ENCODE peak calls at places on chromosomes 13 and 19, in six cellular contexts. H is body of pancreas, Q is IMR-90, F is OCI-LY7, C is astrocyte, U is heart left ventricle. D is an unnamed sample. For H3K4me1, the result is how much of the 10 kb centered on the place peaks cover.

GRCh38 chr13:77555246-77555645 is 19.7 kb downstream of the SCEL start:
- DNase-seq in H (no peak), Q (no peak), F (no peak), C (no peak), U (no peak), D (no peak)

GRCh38 chr19:41997851-41998229 is 3.8 kb upstream of the ATP1A3 start:
- DNase-seq in H (no peak), Q (no peak), F (peak), C (no peak), U (no peak), D (no peak)

GRCh38 chr19:29800086-29800825 is 11.5 kb upstream of the CCNE1 start:
- DNase-seq in H (no peak), Q (no peak), F (no peak), C (no peak), U (no peak), D (no peak)

GRCh38 chr13:50060718-50061117 is 45.5 kb downstream of the KCNRG start:
- DNase-seq in H (no peak), Q (no peak), F (no peak), C (no peak), U (no peak), D (no peak)

GRCh38 chr19:42202290-42202867 is 15.1 kb downstream of the DEDD2 start:
- DNase-seq in H (no peak), Q (no peak), F (no peak), C (no peak), U (no peak), D (no peak)

GRCh38 chr19:47404334-47405196 is 14.8 kb downstream of the MEIS3 start:
- DNase-seq in H (no peak), Q (no peak), F (no peak), C (no peak), U (no peak), D (no peak)

GRCh38 chr13:26759156-26759906 is 1.3 kb downstream of the GPR12 start:
- DNase-seq in H (no peak), Q (no peak), F (no peak), C (no peak), U (no peak), D (no peak)

GRCh38 chr13:40230833-40231266 is 435.6 kb downstream of the FOXO1 start:
- DNase-seq in H (no peak), Q (no peak), F (no peak), C (peak), U (no peak), D (no peak)

DNA sequence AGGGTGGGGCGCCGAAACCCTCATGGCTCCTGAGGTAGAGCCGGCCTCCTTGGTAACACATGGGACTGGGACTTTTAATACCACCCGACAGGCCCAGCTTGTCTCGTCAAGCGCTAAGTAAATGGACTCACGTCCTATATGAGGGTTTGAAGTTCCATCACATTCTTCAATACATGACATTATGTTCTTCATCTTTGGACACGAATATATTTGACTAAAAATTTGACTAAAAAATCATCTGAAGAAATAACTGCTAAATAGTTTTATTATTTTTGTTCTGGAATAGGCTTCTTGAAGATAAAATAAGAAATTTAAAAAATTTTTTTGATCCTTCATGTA is 335 bp upstream of the ZNF607 start:
- DNase-seq in H (no peak), Q (no peak), F (no peak), C (no peak), U (no peak), D (no peak)
- H3K27ac ChIP-seq in H (peak), Q (no peak), F (no peak), C (no peak), U (no peak), D (no peak)

GRCh38 chr19:3104708-3104983 is 10.5 kb downstream of the GNA11 start:
- DNase-seq in H (no peak), Q (no peak), F (no peak), C (no peak), U (no peak), D (no peak)
- H3K4me1 ChIP-seq in H (under half), Q (under half), F (under half), C (under half), U (half or more), D (under half)

GRCh38 chr13:109516196-109516595 is 270.2 kb downstream of the IRS2 start:
- DNase-seq in H (no peak), Q (no peak), F (no peak), C (peak), U (no peak), D (no peak)

GRCh38 chr13:109517516-109517915 is 268.9 kb downstream of the IRS2 start:
- DNase-seq in H (no peak), Q (no peak), F (no peak), C (peak), U (no peak), D (no peak)

DNA sequence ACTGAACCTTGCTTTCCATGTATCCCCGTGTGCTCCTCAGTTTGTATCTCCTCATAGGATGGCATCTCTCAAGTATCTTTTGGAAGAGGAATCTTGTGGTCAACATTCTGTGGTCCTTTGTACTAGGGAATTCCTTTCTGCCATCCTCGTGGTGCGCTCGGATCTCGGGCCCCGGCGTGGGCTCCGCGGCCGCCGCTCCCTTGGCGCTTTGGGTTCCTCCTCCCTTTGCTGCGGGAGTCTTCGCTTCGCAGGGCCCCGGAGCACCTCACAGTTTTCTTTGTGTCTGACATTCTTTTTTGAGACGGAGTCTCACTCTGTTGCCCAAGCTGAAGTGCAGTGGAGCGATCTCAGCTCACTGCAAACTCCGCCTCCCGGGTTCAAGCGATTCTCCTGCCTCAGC is 264.7 kb downstream of the IRS2 start:
- DNase-seq in H (no peak), Q (no peak), F (no peak), C (no peak), U (no peak), D (no peak)
- H3K27ac ChIP-seq in H (no peak), Q (no peak), F (no peak), C (no peak), U (no peak), D (no peak)

DNA sequence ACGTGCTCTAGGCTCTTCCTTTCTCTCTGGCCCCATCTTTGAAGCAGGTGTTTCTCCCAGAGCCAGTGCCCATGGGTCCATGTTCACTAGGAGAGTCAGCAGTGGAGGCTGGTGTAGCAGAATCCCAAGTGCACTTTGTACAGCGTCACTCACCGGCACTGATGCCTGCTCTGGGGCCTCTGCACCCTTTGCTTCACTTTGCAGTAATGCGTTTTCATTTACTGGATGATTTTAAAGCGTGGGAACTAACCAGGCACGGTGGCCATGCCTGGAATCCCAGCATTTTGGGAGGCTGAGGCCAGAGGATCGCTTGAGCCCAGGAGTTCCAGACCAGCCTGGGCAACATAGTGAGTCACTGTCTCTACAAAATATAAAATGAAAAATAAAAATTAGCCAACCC is 30.7 kb downstream of the SLC25A42 start:
- DNase-seq in H (no peak), Q (no peak), F (no peak), C (no peak), U (no peak), D (no peak)
- H3K4me1 ChIP-seq in H (under half), Q (under half), F (under half), C (under half), U (under half), D (under half)